ENCODE peak calls at places on chromosomes 13 and 19, in six cellular contexts. R is AG08395; C is T1000; G is kidney epithelial cell; O is LoVo; L is activated CD4-positive, alpha-beta memory T cell treated with anti-CD3 and anti-CD28 coated beads, Interleukin-2, amount 10 ng/mL, durations not matched to agents 7 days and 5 days. Y is an unnamed sample.

GRCh38 chr19:37353968-37354367 is 16.9 kb upstream of the ZNF527 start:
- DNase-seq in R (no peak), C (no peak), G (no peak), O (no peak), L (no peak), Y (no peak)

GRCh38 chr19:55305491-55305890 is 19.6 kb downstream of the TMEM150B start:
- DNase-seq in R (peak; percentile 43), C (no peak), G (no peak), O (peak; percentile 26), L (peak; percentile 58), Y (peak; percentile 66)

GRCh38 chr13:42494157-42494556 is 79.8 kb upstream of the TNFSF11 start:
- DNase-seq in R (no peak), C (no peak), G (no peak), O (no peak), L (no peak), Y (no peak)

GRCh38 chr13:34617684-34618083 is 324.4 kb upstream of the NBEA start:
- DNase-seq in R (no peak), C (no peak), G (peak; percentile 18), O (no peak), L (no peak), Y (no peak)

GRCh38 chr13:51637852-51638496 is 53.7 kb downstream of the WDFY2 start:
- DNase-seq in R (no peak), C (no peak), G (no peak), O (no peak), L (no peak), Y (no peak)

GRCh38 chr19:10761443-10762242 is 43.8 kb downstream of the DNM2 start:
- DNase-seq in R (no peak), C (no peak), G (no peak), O (no peak), L (no peak), Y (no peak)

GRCh38 chr13:26973281-26973680 is 198.3 kb downstream of the USP12 start:
- DNase-seq in R (no peak), C (no peak), G (no peak), O (no peak), L (no peak), Y (no peak)

GRCh38 chr19:33387351-33388230 is 14.1 kb downstream of the CEBPG start:
- DNase-seq in R (no peak), C (no peak), G (no peak), O (no peak), L (no peak), Y (no peak)

GRCh38 chr19:42271861-42272534 is 2.9 kb downstream of the CIC start:
- DNase-seq in R (no peak), C (no peak), G (no peak), O (no peak), L (no peak), Y (no peak)

GRCh38 chr13:111916201-111916600 is 150.7 kb upstream of the SOX1 start:
- DNase-seq in R (no peak), C (no peak), G (no peak), O (no peak), L (no peak), Y (no peak)

GRCh38 chr13:50512602-50513527 is 330.6 kb downstream of the DLEU7 start:
- DNase-seq in R (peak; percentile 59), C (no peak), G (no peak), O (peak; percentile 55), L (peak; percentile 60), Y (peak; percentile 90)

Y was measured in DND-41.